ENCODE peak calls at places on chromosomes 12 and 14, in eight cellular contexts. Y is fibroblast of villous mesenchyme; R is endothelial cell; M is psoas muscle; K is CD4-positive, alpha-beta T cell; Q is BJ; F is cardiac muscle cell; N is bronchial epithelial cell. U is an unnamed sample.

GRCh38 chr14:61102549-61103466 is 121.8 kb downstream of the SLC38A6 start:
- DNase-seq in Y (no peak), R (no peak), M (no peak), K (no peak), Q (no peak), F (peak), N (no peak), U (no peak)

GRCh38 chr12:108375986-108376663 is 37.0 kb upstream of the CMKLR1 start:
- DNase-seq in Y (no peak), R (no peak), M (no peak), K (no peak), Q (no peak), F (no peak), N (peak), U (no peak)

GRCh38 chr14:91573894-91574837 is 64.1 kb upstream of the PPP4R3A start:
- DNase-seq in Y (peak), R (peak), M (peak), K (peak), Q (peak), F (peak), N (peak), U (peak)

GRCh38 chr12:120677765-120678473 is 9.0 kb upstream of the MLEC start:
- DNase-seq in Y (peak), R (no peak), M (peak), K (no peak), Q (no peak), F (no peak), N (peak), U (no peak)

GRCh38 chr12:129706716-129707115 is 197.1 kb downstream of the TMEM132D start:
- DNase-seq in Y (no peak), R (no peak), M (no peak), K (no peak), Q (no peak), F (no peak), N (no peak), U (no peak)

GRCh38 chr12:19003110-19003509 is 126.4 kb upstream of the PLEKHA5 start:
- DNase-seq in Y (no peak), R (no peak), M (no peak), K (no peak), Q (no peak), F (no peak), N (no peak), U (no peak)

GRCh38 chr14:65346895-65347294 is 65.6 kb upstream of the FUT8 start:
- DNase-seq in Y (peak), R (no peak), M (peak), K (no peak), Q (no peak), F (no peak), N (no peak), U (no peak)

GRCh38 chr12:501722-502447 is 42.1 kb downstream of the B4GALNT3 start:
- DNase-seq in Y (no peak), R (no peak), M (no peak), K (no peak), Q (no peak), F (no peak), N (no peak), U (no peak)

GRCh38 chr12:67593041-67593870 is 55.3 kb upstream of the DYRK2 start:
- DNase-seq in Y (no peak), R (no peak), M (no peak), K (no peak), Q (no peak), F (no peak), N (peak), U (no peak)

GRCh38 chr12:93571854-93572711 is at the start of gene SOCS2:
- DNase-seq in Y (peak), R (peak), M (peak), K (no peak), Q (no peak), F (peak), N (no peak), U (no peak)

GRCh38 chr12:132460571-132460970 is 29.4 kb upstream of the FBRSL1 start:
- DNase-seq in Y (no peak), R (peak), M (no peak), K (no peak), Q (no peak), F (no peak), N (no peak), U (no peak)

GRCh38 chr14:93133476-93133875 is 17.8 kb upstream of the ITPK1 start:
- DNase-seq in Y (peak), R (no peak), M (no peak), K (no peak), Q (peak), F (no peak), N (peak), U (no peak)

GRCh38 chr12:129186952-129187351 is 333.7 kb downstream of the GLT1D1 start:
- DNase-seq in Y (no peak), R (no peak), M (no peak), K (no peak), Q (no peak), F (no peak), N (no peak), U (no peak)

GRCh38 chr12:106764738-106765137 is 9.7 kb upstream of the RIC8B start:
- DNase-seq in Y (peak), R (no peak), M (no peak), K (no peak), Q (no peak), F (no peak), N (peak), U (no peak)

GRCh38 chr14:103708750-103709187 is 6.5 kb downstream of the XRCC3 start:
- DNase-seq in Y (no peak), R (no peak), M (no peak), K (no peak), Q (no peak), F (no peak), N (no peak), U (no peak)

GRCh38 chr14:31194661-31195060 is 12.9 kb downstream of the HECTD1 start:
- DNase-seq in Y (no peak), R (no peak), M (no peak), K (no peak), Q (no peak), F (no peak), N (no peak), U (no peak)

GRCh38 chr12:108324678-108325358 is 14.3 kb downstream of the CMKLR1 start:
- DNase-seq in Y (no peak), R (no peak), M (no peak), K (no peak), Q (no peak), F (no peak), N (no peak), U (no peak)

GRCh38 chr12:48936379-48936979 is 11.2 kb upstream of the FKBP11 start:
- DNase-seq in Y (peak), R (peak), M (peak), K (peak), Q (no peak), F (peak), N (peak), U (no peak)

GRCh38 chr12:127162902-127163301 is 1104.1 kb upstream of the TMEM132C start:
- DNase-seq in Y (peak), R (no peak), M (no peak), K (peak), Q (no peak), F (no peak), N (peak), U (no peak)

GRCh38 chr14:77442196-77442595 is 15.2 kb downstream of the VIPAS39 start:
- DNase-seq in Y (no peak), R (no peak), M (no peak), K (no peak), Q (no peak), F (no peak), N (no peak), U (no peak)

GRCh38 chr12:117412465-117413190 is 51.2 kb upstream of the NOS1 start:
- DNase-seq in Y (no peak), R (no peak), M (peak), K (no peak), Q (no peak), F (no peak), N (no peak), U (no peak)

GRCh38 chr12:98896938-98897337 is 251.8 kb downstream of the APAF1 start:
- DNase-seq in Y (no peak), R (peak), M (no peak), K (no peak), Q (no peak), F (peak), N (peak), U (no peak)

GRCh38 chr14:68322970-68323620 is 469.8 kb downstream of the ZFP36L1 start:
- DNase-seq in Y (no peak), R (no peak), M (no peak), K (no peak), Q (no peak), F (no peak), N (no peak), U (no peak)

GRCh38 chr12:104011265-104011664 is 38.7 kb downstream of the GLT8D2 start:
- DNase-seq in Y (peak), R (no peak), M (peak), K (no peak), Q (peak), F (no peak), N (peak), U (peak)

GRCh38 chr12:1670815-1671268 is 20.0 kb upstream of the ADIPOR2 start:
- DNase-seq in Y (no peak), R (no peak), M (no peak), K (no peak), Q (no peak), F (no peak), N (peak), U (no peak)

GRCh38 chr12:12735301-12735700 is 18.1 kb downstream of the CDKN1B start:
- DNase-seq in Y (peak), R (no peak), M (no peak), K (no peak), Q (peak), F (no peak), N (no peak), U (no peak)

GRCh38 chr14:70660967-70661871 is 19.5 kb downstream of the TTC9 start:
- DNase-seq in Y (no peak), R (no peak), M (no peak), K (peak), Q (no peak), F (no peak), N (no peak), U (no peak)

GRCh38 chr12:26226629-26227375 is 31.4 kb downstream of the SSPN start:
- DNase-seq in Y (no peak), R (peak), M (peak), K (no peak), Q (no peak), F (peak), N (peak), U (no peak)

GRCh38 chr14:36224176-36224575 is 47.7 kb upstream of the PTCSC3 start:
- DNase-seq in Y (no peak), R (no peak), M (no peak), K (no peak), Q (no peak), F (no peak), N (peak), U (no peak)
- TF ChIP-seq CTCF in Y (no peak), R (no peak), M (no peak), K (no peak), Q (no peak), F (no peak), N (no peak), U (no peak)

DNA sequence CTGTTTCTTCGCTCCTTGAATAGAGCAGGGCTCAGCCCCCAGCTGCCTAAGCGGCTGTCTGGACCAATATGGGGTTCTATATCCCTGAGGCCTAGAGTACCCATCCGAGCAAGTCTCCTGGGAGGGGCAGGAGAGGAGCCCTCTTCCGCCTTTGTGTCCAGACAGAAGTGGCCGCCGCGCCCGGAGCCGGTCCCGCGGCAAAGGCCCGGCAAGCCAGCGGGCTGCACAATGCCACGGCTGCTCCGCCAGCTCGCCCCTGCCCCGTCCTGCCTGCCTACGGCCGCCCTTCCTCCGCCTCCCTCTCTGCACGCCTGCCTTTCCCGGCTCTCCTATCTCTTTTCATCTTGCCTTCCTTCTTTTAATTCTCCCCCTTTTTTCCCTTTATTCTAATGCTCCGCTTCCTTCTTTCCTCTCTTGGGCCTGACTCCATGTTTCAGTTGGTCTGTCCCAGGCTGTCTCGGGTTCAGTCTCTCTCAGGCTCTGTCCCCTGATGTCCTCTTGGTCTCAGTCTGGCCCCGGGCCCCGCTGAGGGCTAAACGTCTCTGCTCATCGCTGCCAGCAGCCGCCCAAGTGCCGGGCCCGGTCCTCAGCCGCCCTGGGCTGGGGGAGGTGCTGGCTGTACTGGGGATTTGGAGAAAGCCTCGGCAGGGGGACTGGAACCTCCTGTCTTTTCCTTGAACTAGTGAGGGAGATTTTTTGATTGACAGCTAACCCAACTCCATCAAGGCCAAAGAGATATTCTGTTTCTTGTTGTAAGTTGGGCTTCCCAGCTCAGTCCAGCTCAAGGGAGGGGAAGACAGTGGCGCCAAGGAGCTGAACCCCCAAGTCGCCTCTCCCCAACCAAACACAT is 2.4 kb upstream of the HOXC9 start:
- DNase-seq in Y (no peak), R (no peak), M (no peak), K (no peak), Q (no peak), F (no peak), N (no peak), U (no peak)
- TF ChIP-seq CTCF in Y (no peak), R (no peak), M (no peak), K (no peak), Q (no peak), F (no peak), N (no peak), U (no peak)

GRCh38 chr12:56119361-56119796 is 1.3 kb downstream of the ZC3H10 start:
- DNase-seq in Y (peak), R (peak), M (peak), K (peak), Q (peak), F (peak), N (peak), U (peak)

GRCh38 chr12:56120158-56120846 is 2.2 kb downstream of the ZC3H10 start:
- DNase-seq in Y (no peak), R (no peak), M (peak), K (no peak), Q (no peak), F (no peak), N (peak), U (no peak)

GRCh38 chr12:56118688-56119045 is 601 bp downstream of the ZC3H10 start:
- DNase-seq in Y (no peak), R (no peak), M (peak), K (no peak), Q (no peak), F (no peak), N (no peak), U (no peak)

GRCh38 chr12:56116267-56117081 is at the start of gene RPL41:
- DNase-seq in Y (peak), R (peak), M (peak), K (peak), Q (peak), F (peak), N (peak), U (peak)

DNA sequence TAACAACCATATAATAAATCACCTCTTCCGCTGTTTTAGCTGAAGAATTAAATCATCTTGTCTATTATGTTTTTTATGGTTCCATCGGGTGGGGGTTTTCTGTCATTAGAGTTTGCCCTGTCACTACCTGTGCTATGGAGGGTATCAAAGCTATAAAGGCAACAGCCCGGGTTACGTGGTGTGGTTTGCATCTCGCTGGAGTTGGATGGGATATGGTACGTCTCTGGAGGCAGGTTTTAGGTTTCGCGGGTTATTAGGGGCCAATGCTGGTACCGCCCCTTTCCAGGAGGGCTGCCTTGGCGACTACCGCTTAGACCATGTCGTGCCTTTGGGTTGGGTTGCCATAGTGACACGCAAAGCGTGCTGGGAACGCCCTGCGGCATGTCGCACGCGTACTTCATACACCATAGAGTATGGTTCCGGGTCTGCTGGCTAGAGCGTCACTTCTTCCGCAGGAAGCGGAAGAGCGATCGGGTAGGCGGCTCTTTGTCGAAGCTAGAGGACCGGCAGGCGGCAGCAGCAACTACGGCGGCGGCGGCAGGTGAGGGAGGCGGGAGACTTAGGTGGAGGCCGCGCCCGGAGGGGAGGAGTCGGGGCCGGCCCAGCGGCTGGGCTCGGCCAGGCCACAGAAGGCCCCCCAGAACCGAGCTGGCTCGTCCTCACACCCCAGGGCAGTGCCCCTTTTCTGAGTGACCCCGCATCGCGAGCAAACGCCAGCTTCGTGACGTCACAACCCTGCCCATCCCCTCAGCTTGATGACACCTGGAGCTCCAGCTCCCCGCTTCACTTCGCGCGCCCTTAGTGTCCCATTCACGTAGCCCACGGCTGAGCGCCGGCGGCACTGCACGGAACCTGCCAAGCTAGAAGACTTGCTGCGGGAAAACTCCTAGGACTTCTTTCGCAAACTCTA is at the start of gene ZC3H10:
- DNase-seq in Y (peak), R (peak), M (peak), K (peak), Q (peak), F (peak), N (peak), U (peak)
- TF ChIP-seq CTCF in Y (peak), R (no peak), M (peak), K (peak), Q (peak), F (peak), N (peak), U (peak)

GRCh38 chr12:122058750-122059149 is 19.8 kb upstream of the MLXIP start:
- DNase-seq in Y (no peak), R (no peak), M (no peak), K (no peak), Q (no peak), F (no peak), N (no peak), U (no peak)

GRCh38 chr12:122057007-122057735 is 21.4 kb upstream of the MLXIP start:
- DNase-seq in Y (no peak), R (no peak), M (no peak), K (no peak), Q (no peak), F (no peak), N (no peak), U (no peak)

GRCh38 chr12:122060069-122060468 is 18.5 kb upstream of the MLXIP start:
- DNase-seq in Y (peak), R (no peak), M (no peak), K (no peak), Q (no peak), F (no peak), N (no peak), U (no peak)

GRCh38 chr12:122059203-122059960 is 19.2 kb upstream of the MLXIP start:
- DNase-seq in Y (no peak), R (no peak), M (no peak), K (no peak), Q (no peak), F (no peak), N (no peak), U (no peak)

GRCh38 chr12:122057769-122058168 is 20.8 kb upstream of the MLXIP start:
- DNase-seq in Y (no peak), R (no peak), M (no peak), K (no peak), Q (no peak), F (no peak), N (no peak), U (no peak)
- TF ChIP-seq CTCF in Y (no peak), R (no peak), M (no peak), K (no peak), Q (no peak), F (no peak), N (no peak), U (no peak)

GRCh38 chr12:68963456-68963859 is 30.5 kb upstream of the CPM start:
- DNase-seq in Y (no peak), R (no peak), M (no peak), K (no peak), Q (no peak), F (no peak), N (no peak), U (no peak)

GRCh38 chr12:68960162-68960501 is 27.2 kb upstream of the CPM start:
- DNase-seq in Y (peak), R (no peak), M (no peak), K (no peak), Q (no peak), F (no peak), N (no peak), U (no peak)

GRCh38 chr12:68959457-68960161 is 26.6 kb upstream of the CPM start:
- DNase-seq in Y (no peak), R (no peak), M (no peak), K (no peak), Q (no peak), F (no peak), N (no peak), U (no peak)

GRCh38 chr12:68964013-68964412 is 31.0 kb upstream of the CPM start:
- DNase-seq in Y (no peak), R (no peak), M (no peak), K (no peak), Q (no peak), F (no peak), N (no peak), U (no peak)

GRCh38 chr12:68962855-68963455 is 30.0 kb upstream of the CPM start:
- DNase-seq in Y (peak), R (no peak), M (no peak), K (no peak), Q (no peak), F (no peak), N (peak), U (peak)
- TF ChIP-seq CTCF in Y (no peak), R (no peak), M (no peak), K (no peak), Q (no peak), F (no peak), N (no peak), U (no peak)

GRCh38 chr12:42459336-42459847 is 130.2 kb downstream of the PRICKLE1 start:
- DNase-seq in Y (no peak), R (no peak), M (no peak), K (no peak), Q (no peak), F (no peak), N (no peak), U (no peak)
- TF ChIP-seq CTCF in Y (no peak), R (no peak), M (no peak), K (no peak), Q (no peak), F (no peak), N (no peak), U (no peak)

DNA sequence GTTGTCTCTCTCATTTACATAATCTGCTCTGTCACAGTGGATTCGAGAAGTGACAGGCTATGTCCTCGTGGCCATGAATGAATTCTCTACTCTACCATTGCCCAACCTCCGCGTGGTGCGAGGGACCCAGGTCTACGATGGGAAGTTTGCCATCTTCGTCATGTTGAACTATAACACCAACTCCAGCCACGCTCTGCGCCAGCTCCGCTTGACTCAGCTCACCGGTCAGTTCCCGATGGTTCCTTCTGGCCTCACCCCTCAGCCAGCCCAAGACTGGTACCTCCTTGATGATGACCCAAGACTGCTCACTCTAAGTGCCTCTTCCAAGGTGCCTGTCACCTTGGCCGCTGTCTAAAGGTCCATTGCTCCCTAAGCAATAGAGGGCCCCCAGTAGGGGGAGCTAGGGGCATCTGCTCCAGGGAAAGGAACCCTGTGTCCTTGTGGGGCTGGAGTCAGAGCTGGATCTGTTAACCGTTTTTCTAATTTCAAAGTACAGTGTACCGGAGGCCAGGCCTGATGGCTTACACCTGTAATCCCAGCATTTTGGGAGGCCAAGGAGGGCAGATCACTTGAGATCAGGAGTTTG is 5.1 kb downstream of the ERBB3 start:
- DNase-seq in Y (peak), R (peak), M (no peak), K (no peak), Q (no peak), F (peak), N (peak), U (no peak)
- TF ChIP-seq CTCF in Y (peak), R (peak), M (no peak), K (peak), Q (peak), F (peak), N (peak), U (no peak)